ENCODE peak calls at places on chromosome 15, in seven cellular contexts. R, T, Y, Z, X, H and M are unnamed samples.

GRCh38 chr15:56693761-56694160 is 39.5 kb downstream of the ZNF280D start:
- DNase-seq in X (no peak), H (peak; percentile 47), Y (no peak), Z (no peak), T (no peak), R (peak; percentile 55), M (no peak)

GRCh38 chr15:23438816-23439466 is 8.1 kb downstream of the GOLGA6L2 start:
- DNase-seq in Z (no peak), X (no peak), T (no peak), H (no peak), Y (no peak), R (no peak), M (no peak)

GRCh38 chr15:77749236-77749997 is 116.7 kb upstream of the LINGO1 start:
- DNase-seq in T (no peak), Y (no peak), R (no peak), H (no peak), X (no peak), Z (no peak), M (peak; percentile 2)

GRCh38 chr15:72781621-72782020 is 1.9 kb downstream of the ADPGK start:
- DNase-seq in Z (no peak), T (no peak), Y (no peak), H (no peak), X (no peak), R (no peak), M (no peak)

GRCh38 chr15:71237456-71238188 is 122.4 kb downstream of the THSD4 start:
- DNase-seq in Z (peak; percentile 88), R (peak; percentile 48), T (no peak), Y (no peak), X (no peak), H (peak; percentile 92), M (peak; percentile 89)

GRCh38 chr15:40130118-40130517 is 21.4 kb upstream of the BMF start:
- DNase-seq in T (no peak), R (no peak), Z (no peak), X (no peak), Y (no peak), H (no peak), M (no peak)

GRCh38 chr15:58299311-58299850 is 132.4 kb upstream of the LIPC start:
- DNase-seq in X (no peak), Z (no peak), T (no peak), R (no peak), H (no peak), Y (no peak), M (no peak)

GRCh38 chr15:99427668-99428361 is 138.0 kb upstream of the MEF2A start:
- DNase-seq in T (no peak), H (no peak), X (no peak), Y (no peak), R (no peak), Z (no peak), M (peak; percentile 9)

GRCh38 chr15:92343869-92344643 is 49.6 kb upstream of the ST8SIA2 start:
- DNase-seq in H (no peak), Y (no peak), Z (no peak), R (no peak), X (no peak), T (no peak), M (peak; percentile 73)

GRCh38 chr15:62254137-62254934 is 89.3 kb upstream of the C2CD4B start:
- DNase-seq in X (peak; percentile 6), Y (peak; percentile 69), H (peak; percentile 62), T (peak; percentile 78), Z (no peak), R (peak; percentile 73), M (peak; percentile 79)

GRCh38 chr15:67836477-67836876 is 3.4 kb downstream of the RNU6-1 start:
- DNase-seq in T (no peak), Y (peak; percentile 57), X (no peak), R (peak; percentile 84), Z (no peak), H (peak; percentile 61), M (no peak)

GRCh38 chr15:33601461-33601860 is 290.7 kb downstream of the RYR3 start:
- DNase-seq in Z (no peak), Y (no peak), H (no peak), T (no peak), X (no peak), R (no peak), M (no peak)

GRCh38 chr15:80264031-80264430 is 12.0 kb upstream of the CTXND1 start:
- DNase-seq in T (no peak), Y (no peak), H (peak; percentile 47), X (no peak), R (peak; percentile 49), Z (no peak), M (no peak)

GRCh38 chr15:78695046-78695671 is 54.1 kb upstream of the CHRNB4 start:
- DNase-seq in X (no peak), H (no peak), Y (no peak), Z (no peak), T (no peak), R (no peak), M (no peak)

GRCh38 chr15:68277131-68277604 is 377 bp upstream of the FEM1B start:
- DNase-seq in Y (no peak), H (peak; percentile 74), Z (no peak), T (no peak), X (peak; percentile 78), R (peak; percentile 56), M (no peak)

GRCh38 chr15:38080651-38081271 is 146.3 kb downstream of the TMCO5A start:
- DNase-seq in Y (no peak), Z (no peak), H (peak; percentile 46), X (no peak), R (no peak), T (no peak), M (no peak)

GRCh38 chr15:95615436-95615835 is 715.1 kb upstream of the NR2F2 start:
- DNase-seq in R (no peak), X (no peak), Z (no peak), Y (no peak), T (no peak), H (no peak), M (no peak)

GRCh38 chr15:90664650-90665287 is 52.4 kb upstream of the BLM start:
- DNase-seq in Z (no peak), T (no peak), Y (no peak), X (no peak), R (peak; percentile 49), H (peak; percentile 68), M (peak; percentile 82)

GRCh38 chr15:68311464-68311835 is 33.9 kb downstream of the FEM1B start:
- DNase-seq in R (no peak), X (no peak), Z (no peak), Y (no peak), H (no peak), T (no peak), M (no peak)

GRCh38 chr15:76169792-76170425 is 110.1 kb downstream of the TMEM266 start:
- DNase-seq in X (no peak), R (peak; percentile 38), Y (no peak), H (no peak), Z (no peak), T (no peak), M (no peak)

GRCh38 chr15:80456517-80457497 is 52.6 kb downstream of the ARNT2 start:
- DNase-seq in H (peak; percentile 66), Y (no peak), X (no peak), Z (peak; percentile 26), T (no peak), R (peak; percentile 48), M (no peak)

GRCh38 chr15:51829360-51830278 is at the start of gene TMOD3:
- DNase-seq in Z (peak; percentile 26), T (peak; percentile 93), H (peak; percentile 95), X (peak; percentile 83), Y (peak; percentile 90), R (peak; percentile 96), M (peak; percentile 98)